ENCODE peak calls at places on chromosomes 12 and 14, in five cellular contexts. One of them, this sample, is unnamed.

GRCh38 chr12:6272300-6273208 is 37.9 kb upstream of the PLEKHG6 start:
- DNase-seq in left ventricle myocardium inferior: no peak
- DNase-seq in fibroblast of mammary gland: no peak
- DNase-seq in DND-41: no peak
- DNase-seq in retinal pigment epithelial cell: no peak
- DNase-seq in this sample: no peak

GRCh38 chr12:106897082-106897481 is 58.6 kb upstream of the TMEM263 start:
- DNase-seq in retinal pigment epithelial cell: no peak
- DNase-seq in left ventricle myocardium inferior: no peak
- DNase-seq in fibroblast of mammary gland: peak
- DNase-seq in DND-41: no peak
- DNase-seq in this sample: no peak

GRCh38 chr12:56590237-56590830 is 39.8 kb downstream of the BAZ2A start:
- DNase-seq in DND-41: peak
- DNase-seq in left ventricle myocardium inferior: no peak
- DNase-seq in fibroblast of mammary gland: peak
- DNase-seq in retinal pigment epithelial cell: no peak
- DNase-seq in this sample: peak

GRCh38 chr14:67787673-67788072 is 28.7 kb downstream of the ZFYVE26 start:
- DNase-seq in fibroblast of mammary gland: no peak
- DNase-seq in retinal pigment epithelial cell: no peak
- DNase-seq in DND-41: no peak
- DNase-seq in left ventricle myocardium inferior: no peak
- DNase-seq in this sample: no peak

GRCh38 chr12:32264995-32265394 is 134.4 kb upstream of the FGD4 start:
- DNase-seq in DND-41: peak
- DNase-seq in fibroblast of mammary gland: peak
- DNase-seq in left ventricle myocardium inferior: no peak
- DNase-seq in retinal pigment epithelial cell: no peak
- DNase-seq in this sample: peak

GRCh38 chr12:112987561-112987960 is 9.2 kb downstream of the OAS2 start:
- DNase-seq in left ventricle myocardium inferior: no peak
- DNase-seq in DND-41: no peak
- DNase-seq in retinal pigment epithelial cell: no peak
- DNase-seq in fibroblast of mammary gland: no peak
- DNase-seq in this sample: no peak

GRCh38 chr12:133226690-133227089 is 9.0 kb downstream of the ANHX start:
- DNase-seq in fibroblast of mammary gland: no peak
- DNase-seq in DND-41: no peak
- DNase-seq in left ventricle myocardium inferior: no peak
- DNase-seq in retinal pigment epithelial cell: no peak
- DNase-seq in this sample: no peak

GRCh38 chr14:53002576-53002975 is 51.7 kb upstream of the FERMT2 start:
- DNase-seq in left ventricle myocardium inferior: no peak
- DNase-seq in DND-41: no peak
- DNase-seq in fibroblast of mammary gland: peak
- DNase-seq in retinal pigment epithelial cell: no peak
- DNase-seq in this sample: peak

GRCh38 chr12:7075931-7076330 is 15.4 kb downstream of the C1S start:
- DNase-seq in left ventricle myocardium inferior: no peak
- DNase-seq in retinal pigment epithelial cell: no peak
- DNase-seq in DND-41: no peak
- DNase-seq in fibroblast of mammary gland: peak
- DNase-seq in this sample: no peak

DNA sequence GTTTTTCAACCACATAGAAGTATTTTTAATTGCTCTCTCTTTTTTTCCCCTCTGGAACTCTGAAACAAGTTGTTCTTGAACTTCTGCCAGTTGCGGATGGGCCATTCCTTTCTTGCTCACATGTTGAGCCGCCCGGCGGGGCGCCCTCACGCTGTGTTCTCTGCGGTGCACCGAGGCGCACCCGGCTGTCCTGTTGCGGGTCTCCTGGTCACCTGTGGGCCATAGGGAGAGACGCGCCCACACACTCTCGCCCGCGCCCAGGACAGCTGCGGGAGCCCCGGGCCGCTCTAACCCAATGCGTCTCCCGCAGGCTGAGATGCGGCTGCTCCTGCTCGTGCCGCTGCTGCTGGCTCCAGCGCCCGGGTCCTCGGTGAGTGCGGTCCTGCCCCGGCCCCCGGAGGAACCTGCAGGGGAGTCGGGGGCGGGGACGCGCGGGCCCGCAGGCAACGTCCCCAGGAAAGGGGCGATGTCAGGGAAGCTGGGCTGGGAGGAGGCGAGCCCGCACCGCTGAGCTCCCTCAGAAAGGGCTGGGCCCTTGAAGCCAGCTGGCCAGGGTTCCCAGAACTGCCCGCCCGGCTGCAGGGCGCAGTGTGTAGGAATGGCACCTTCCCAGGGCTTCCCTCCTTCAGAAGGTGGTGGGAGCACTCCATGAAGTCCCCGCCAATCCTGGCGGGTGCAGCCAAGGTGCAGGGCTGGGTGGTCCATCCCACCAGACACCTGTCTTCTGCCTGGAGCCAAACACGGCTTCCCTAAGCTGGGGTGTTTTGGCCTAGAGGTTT is 2.3 kb downstream of the PAPLN start:
- DNase-seq in retinal pigment epithelial cell: peak
- DNase-seq in DND-41: no peak
- DNase-seq in left ventricle myocardium inferior: peak
- DNase-seq in fibroblast of mammary gland: peak
- DNase-seq in this sample: no peak
- H3K4me3 ChIP-seq in retinal pigment epithelial cell: peak
- H3K4me3 ChIP-seq in DND-41: no peak
- H3K4me3 ChIP-seq in left ventricle myocardium inferior: peak
- H3K4me3 ChIP-seq in fibroblast of mammary gland: peak
- H3K4me3 ChIP-seq in this sample: no peak

GRCh38 chr12:14957769-14958168 is 3.6 kb downstream of the ARHGDIB start:
- DNase-seq in left ventricle myocardium inferior: no peak
- DNase-seq in retinal pigment epithelial cell: no peak
- DNase-seq in DND-41: no peak
- DNase-seq in fibroblast of mammary gland: no peak
- DNase-seq in this sample: no peak

GRCh38 chr12:14959916-14960315 is 1.5 kb downstream of the ARHGDIB start:
- DNase-seq in fibroblast of mammary gland: no peak
- DNase-seq in DND-41: no peak
- DNase-seq in retinal pigment epithelial cell: no peak
- DNase-seq in left ventricle myocardium inferior: no peak
- DNase-seq in this sample: no peak

GRCh38 chr12:14959463-14959862 is 1.9 kb downstream of the ARHGDIB start:
- DNase-seq in left ventricle myocardium inferior: no peak
- DNase-seq in retinal pigment epithelial cell: no peak
- DNase-seq in DND-41: no peak
- DNase-seq in fibroblast of mammary gland: no peak
- DNase-seq in this sample: no peak

GRCh38 chr12:14958361-14959125 is 2.9 kb downstream of the ARHGDIB start:
- DNase-seq in left ventricle myocardium inferior: no peak
- DNase-seq in retinal pigment epithelial cell: no peak
- DNase-seq in DND-41: no peak
- DNase-seq in fibroblast of mammary gland: no peak
- DNase-seq in this sample: no peak

GRCh38 chr12:14959126-14959440 is 2.3 kb downstream of the ARHGDIB start:
- DNase-seq in fibroblast of mammary gland: no peak
- DNase-seq in DND-41: peak
- DNase-seq in retinal pigment epithelial cell: no peak
- DNase-seq in left ventricle myocardium inferior: no peak
- DNase-seq in this sample: no peak
- H3K4me3 ChIP-seq in fibroblast of mammary gland: no peak
- H3K4me3 ChIP-seq in DND-41: peak
- H3K4me3 ChIP-seq in retinal pigment epithelial cell: no peak
- H3K4me3 ChIP-seq in left ventricle myocardium inferior: peak
- H3K4me3 ChIP-seq in this sample: peak

GRCh38 chr12:95994476-95994875 is 1.7 kb downstream of the HAL start:
- DNase-seq in DND-41: no peak
- DNase-seq in left ventricle myocardium inferior: no peak
- DNase-seq in fibroblast of mammary gland: no peak
- DNase-seq in retinal pigment epithelial cell: no peak
- DNase-seq in this sample: no peak
- H3K4me3 ChIP-seq in DND-41: no peak
- H3K4me3 ChIP-seq in left ventricle myocardium inferior: no peak
- H3K4me3 ChIP-seq in fibroblast of mammary gland: no peak
- H3K4me3 ChIP-seq in retinal pigment epithelial cell: no peak
- H3K4me3 ChIP-seq in this sample: no peak

DNA sequence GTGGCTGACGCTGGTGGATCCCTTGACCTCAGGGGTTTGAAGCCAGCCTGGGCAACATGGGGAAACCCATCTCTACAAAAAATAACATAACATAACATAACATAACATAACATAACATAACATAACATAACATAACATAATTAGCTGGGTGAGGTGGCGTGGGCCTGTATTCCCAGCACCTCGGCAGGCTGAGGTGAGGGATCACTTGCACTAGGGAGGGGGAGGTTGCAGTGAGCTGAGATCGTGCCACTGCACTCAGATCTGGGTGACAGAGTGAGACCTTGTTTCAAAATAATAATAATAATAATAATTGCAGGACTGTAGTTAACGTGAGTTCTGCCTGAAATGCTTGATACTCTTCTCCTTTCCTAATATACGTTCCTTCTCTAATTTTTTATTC is 1.3 kb downstream of the MAGOHB start:
- DNase-seq in DND-41: no peak
- DNase-seq in retinal pigment epithelial cell: no peak
- DNase-seq in fibroblast of mammary gland: no peak
- DNase-seq in left ventricle myocardium inferior: no peak
- DNase-seq in this sample: no peak
- H3K4me3 ChIP-seq in DND-41: peak
- H3K4me3 ChIP-seq in retinal pigment epithelial cell: peak
- H3K4me3 ChIP-seq in fibroblast of mammary gland: peak
- H3K4me3 ChIP-seq in left ventricle myocardium inferior: peak
- H3K4me3 ChIP-seq in this sample: peak

GRCh38 chr12:25051171-25051570 is 102.3 kb upstream of the BCAT1 start:
- DNase-seq in left ventricle myocardium inferior: no peak
- DNase-seq in DND-41: peak
- DNase-seq in retinal pigment epithelial cell: no peak
- DNase-seq in fibroblast of mammary gland: no peak
- DNase-seq in this sample: peak
- H3K4me3 ChIP-seq in left ventricle myocardium inferior: no peak
- H3K4me3 ChIP-seq in DND-41: no peak
- H3K4me3 ChIP-seq in retinal pigment epithelial cell: no peak
- H3K4me3 ChIP-seq in fibroblast of mammary gland: no peak
- H3K4me3 ChIP-seq in this sample: peak

This sample was measured in Jurkat, Clone E6-1.